ENCODE peak calls at places on chromosomes 13 and 19, in five cellular contexts. Y, B, W, I and N are unnamed samples. For H4K20me1, the result is how much of the 10 kb centered on the place peaks cover.

GRCh38 chr13:78736142-78736541 is 77.2 kb upstream of the OBI1 start:
- DNase-seq in Y (no peak), B (no peak), W (peak), I (no peak), N (no peak)

GRCh38 chr19:30671622-30672051 is 299.5 kb downstream of the ZNF536 start:
- DNase-seq in Y (no peak), B (no peak), W (no peak), I (no peak), N (no peak)

GRCh38 chr13:24348797-24349515 is 39.6 kb downstream of the C1QTNF9 start:
- DNase-seq in Y (no peak), B (peak), W (no peak), I (no peak), N (no peak)

GRCh38 chr13:96958286-96958891 is 35.9 kb downstream of the OXGR1 start:
- DNase-seq in Y (peak), B (peak), W (peak), I (peak), N (peak)

GRCh38 chr19:18117692-18118378 is 20.3 kb downstream of the MAST3 start:
- DNase-seq in Y (peak), B (peak), W (peak), I (peak), N (peak)

GRCh38 chr13:93230466-93230865 is 3.9 kb downstream of the GPC6 start:
- DNase-seq in Y (no peak), B (peak), W (peak), I (no peak), N (no peak)

GRCh38 chr19:53903055-53903680 is 5.9 kb upstream of the CACNG7 start:
- DNase-seq in Y (peak), B (peak), W (peak), I (peak), N (peak)

GRCh38 chr13:113390874-113391497 is 27.1 kb upstream of the GRTP1 start:
- DNase-seq in Y (no peak), B (no peak), W (peak), I (no peak), N (no peak)

GRCh38 chr13:51619614-51620013 is 35.4 kb downstream of the WDFY2 start:
- DNase-seq in Y (no peak), B (no peak), W (peak), I (no peak), N (no peak)

GRCh38 chr19:17841810-17842662 is 5.7 kb downstream of the JAK3 start:
- DNase-seq in Y (peak), B (peak), W (peak), I (peak), N (no peak)

GRCh38 chr19:47019431-47020041 is at the start of gene NPAS1:
- DNase-seq in Y (peak), B (peak), W (no peak), I (no peak), N (no peak)

GRCh38 chr19:15199652-15200574 is 882 bp downstream of the NOTCH3 start:
- DNase-seq in Y (peak), B (peak), W (peak), I (no peak), N (no peak)

GRCh38 chr19:6733338-6734095 is 3.9 kb downstream of the GPR108 start:
- DNase-seq in Y (no peak), B (no peak), W (no peak), I (peak), N (no peak)

GRCh38 chr19:11017275-11018035 is 56.6 kb downstream of the SMARCA4 start:
- DNase-seq in Y (no peak), B (no peak), W (no peak), I (no peak), N (no peak)

GRCh38 chr19:41700381-41701195 is 7.8 kb upstream of the CEACAM5 start:
- DNase-seq in Y (no peak), B (no peak), W (no peak), I (no peak), N (no peak)

GRCh38 chr19:6414793-6415591 is 9.6 kb downstream of the KHSRP start:
- DNase-seq in Y (no peak), B (no peak), W (no peak), I (no peak), N (no peak)

GRCh38 chr13:108426893-108427292 is 157.4 kb downstream of the TNFSF13B start:
- DNase-seq in Y (no peak), B (no peak), W (no peak), I (no peak), N (no peak)

GRCh38 chr13:106455777-106456176 is 79.7 kb downstream of the EFNB2 start:
- DNase-seq in Y (no peak), B (no peak), W (peak), I (no peak), N (no peak)

GRCh38 chr19:47111081-47111589 is 2.4 kb downstream of the ZC3H4 start:
- DNase-seq in Y (peak), B (no peak), W (no peak), I (peak), N (peak)

GRCh38 chr13:110944121-110944967 is 29.5 kb upstream of the ANKRD10 start:
- DNase-seq in Y (peak), B (peak), W (peak), I (peak), N (peak)

GRCh38 chr13:41554180-41554579 is 96.8 kb downstream of the RGCC start:
- DNase-seq in Y (no peak), B (no peak), W (no peak), I (peak), N (no peak)

GRCh38 chr13:77056382-77056781 is 29.4 kb upstream of the FBXL3 start:
- DNase-seq in Y (no peak), B (no peak), W (no peak), I (no peak), N (no peak)

GRCh38 chr13:21478881-21479808 is 20.0 kb upstream of the ZDHHC20 start:
- DNase-seq in Y (peak), B (peak), W (peak), I (peak), N (peak)

GRCh38 chr13:24220086-24220703 is 59.7 kb downstream of the SPATA13 start:
- DNase-seq in Y (peak), B (peak), W (peak), I (peak), N (peak)

GRCh38 chr19:58572818-58573657 is at the start of gene MZF1:
- DNase-seq in Y (peak), B (peak), W (peak), I (peak), N (peak)

GRCh38 chr13:26280295-26280694 is 26.4 kb downstream of the CDK8 start:
- DNase-seq in Y (no peak), B (no peak), W (peak), I (no peak), N (no peak)

GRCh38 chr19:8585057-8585893 is 8.0 kb upstream of the MYO1F start:
- DNase-seq in Y (no peak), B (no peak), W (no peak), I (no peak), N (no peak)

GRCh38 chr19:5477451-5478215 is 22.4 kb downstream of the ZNRF4 start:
- DNase-seq in Y (no peak), B (no peak), W (no peak), I (no peak), N (no peak)

GRCh38 chr13:110168999-110169933 is 137.7 kb downstream of the COL4A1 start:
- DNase-seq in Y (no peak), B (peak), W (no peak), I (no peak), N (no peak)

GRCh38 chr13:34435338-34435737 is 506.7 kb upstream of the NBEA start:
- DNase-seq in Y (no peak), B (no peak), W (peak), I (no peak), N (no peak)

GRCh38 chr13:29613101-29613500 is 17.6 kb upstream of the SLC7A1 start:
- DNase-seq in Y (no peak), B (no peak), W (no peak), I (no peak), N (no peak)

GRCh38 chr19:53881482-53882390 is at the start of gene PRKCG:
- DNase-seq in Y (peak), B (peak), W (no peak), I (no peak), N (no peak)

GRCh38 chr19:17926044-17926443 is 6.8 kb upstream of the CCDC124 start:
- DNase-seq in Y (no peak), B (no peak), W (no peak), I (no peak), N (no peak)

GRCh38 chr19:18044825-18045304 is 36.9 kb downstream of the ARRDC2 start:
- DNase-seq in Y (peak), B (peak), W (peak), I (peak), N (peak)

GRCh38 chr19:19582471-19582870 is 36.0 kb downstream of the PBX4 start:
- DNase-seq in Y (no peak), B (no peak), W (no peak), I (no peak), N (no peak)

GRCh38 chr13:94535775-94536174 is 56.3 kb upstream of the DCT start:
- DNase-seq in Y (no peak), B (no peak), W (no peak), I (no peak), N (no peak)

GRCh38 chr13:111973186-111974064 is 93.5 kb upstream of the SOX1 start:
- DNase-seq in Y (peak), B (no peak), W (no peak), I (no peak), N (no peak)

GRCh38 chr13:111975539-111976473 is 91.1 kb upstream of the SOX1 start:
- DNase-seq in Y (no peak), B (no peak), W (no peak), I (no peak), N (no peak)

GRCh38 chr13:111972261-111972780 is 94.6 kb upstream of the SOX1 start:
- DNase-seq in Y (peak), B (no peak), W (no peak), I (no peak), N (no peak)

GRCh38 chr13:111976474-111977183 is 90.3 kb upstream of the SOX1 start:
- DNase-seq in Y (no peak), B (no peak), W (no peak), I (no peak), N (no peak)

DNA sequence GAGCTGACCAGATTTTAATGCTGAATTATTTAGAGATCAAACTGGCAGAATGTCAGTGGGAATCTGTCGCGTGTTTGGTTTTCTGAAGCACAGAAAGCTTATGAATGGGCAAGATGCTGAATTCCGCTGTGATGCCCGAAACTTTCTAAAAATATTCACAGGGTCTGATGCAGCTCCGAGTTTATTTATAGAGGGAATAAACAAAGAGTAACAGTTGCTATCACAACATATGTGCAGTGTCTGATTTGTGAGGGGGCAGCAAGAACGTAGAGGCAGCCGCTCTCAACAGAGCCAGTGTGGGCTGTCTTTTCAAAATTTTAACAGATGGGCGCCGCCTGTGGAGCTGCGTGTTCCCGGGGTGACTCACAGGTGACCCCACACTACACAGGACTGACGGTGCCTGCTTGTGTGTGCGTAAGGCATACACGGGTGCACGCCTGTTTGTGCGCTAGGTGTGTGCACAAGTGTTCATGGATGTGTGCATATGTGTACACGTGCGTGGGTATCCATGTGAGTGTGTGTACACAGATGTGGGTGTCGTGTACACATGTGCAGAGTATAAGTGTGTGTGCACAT is 92.8 kb upstream of the SOX1 start:
- DNase-seq in Y (no peak), B (no peak), W (no peak), I (no peak), N (no peak)
- H2AFZ ChIP-seq in Y (no peak), B (no peak), W (no peak), I (no peak), N (no peak)

DNA sequence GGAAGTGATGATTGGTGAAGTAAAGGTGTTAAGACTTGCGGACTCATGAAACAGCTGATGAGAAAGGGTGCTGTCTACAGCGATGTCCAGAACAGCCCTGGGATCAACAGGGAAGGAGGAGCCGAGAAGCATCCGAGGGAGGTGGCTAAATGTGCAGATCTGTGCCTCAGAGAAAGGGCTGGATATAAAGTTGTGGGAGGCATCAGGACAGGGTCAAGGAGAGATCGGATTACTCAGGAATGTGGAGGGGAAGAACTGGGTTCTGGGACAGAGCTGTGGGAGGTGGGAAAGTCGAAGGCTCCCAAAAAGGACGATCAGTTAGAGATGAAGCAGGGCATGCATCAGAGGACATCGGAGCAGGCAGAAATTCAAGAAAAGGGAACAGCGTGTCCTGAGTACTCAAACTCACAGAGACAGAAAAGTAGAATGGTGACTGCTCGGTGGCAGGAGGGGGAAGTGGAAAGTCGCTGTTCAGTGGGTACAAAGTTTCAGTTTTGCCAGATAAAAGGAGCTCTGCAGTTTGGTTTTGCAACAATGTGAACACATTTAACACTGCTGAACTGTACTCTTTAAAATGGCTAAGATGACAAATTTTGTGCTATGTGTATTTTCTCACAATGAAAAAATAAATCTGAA is 1.9 kb downstream of the SIGLEC14 start:
- DNase-seq in Y (no peak), B (no peak), W (no peak), I (no peak), N (no peak)
- H4K20me1 ChIP-seq in Y (under half), B (under half), W (under half), I (under half), N (under half)

DNA sequence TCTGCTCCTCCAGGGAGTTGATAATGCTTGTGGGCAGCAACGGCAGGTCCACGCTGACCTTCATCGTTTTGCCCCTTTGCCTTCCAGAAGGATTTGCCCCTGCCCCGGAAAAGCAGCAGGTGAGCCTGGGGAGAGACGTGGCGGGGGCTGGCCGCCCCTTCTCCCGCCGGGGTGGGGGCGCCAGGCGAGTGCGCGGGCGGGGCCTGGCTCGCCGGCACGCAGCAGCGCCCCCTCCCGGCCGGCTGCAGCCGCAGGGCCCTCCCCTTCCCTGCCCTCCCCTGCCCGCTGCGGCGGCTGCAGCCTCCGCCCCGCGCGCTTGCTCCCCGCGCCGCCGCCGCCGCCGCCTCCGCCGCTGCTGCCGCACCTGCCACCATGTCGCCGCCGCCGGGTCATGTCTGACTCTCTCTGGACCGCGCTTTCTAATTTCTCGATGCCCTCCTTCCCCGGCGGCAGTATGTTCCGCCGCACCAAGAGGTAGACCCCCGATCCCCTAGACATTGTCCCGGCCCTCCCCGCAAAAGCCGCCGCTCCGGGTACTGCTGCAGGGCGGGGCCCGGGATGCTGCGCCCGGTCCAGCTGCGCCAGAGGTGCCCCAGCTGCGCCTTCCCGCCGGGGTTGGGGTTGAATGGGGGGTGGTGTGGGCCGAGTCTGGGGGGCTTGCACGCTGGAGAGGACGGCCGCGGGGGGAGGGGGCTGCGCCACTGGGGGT is at the start of gene MAST1:
- DNase-seq in Y (peak), B (peak), W (no peak), I (peak), N (peak)
- TF ChIP-seq CTCF in Y (peak), B (peak), W (no peak), I (peak), N (peak)

GRCh38 chr13:68261105-68261504 is 1031.0 kb upstream of the PCDH9 start:
- DNase-seq in Y (peak), B (no peak), W (no peak), I (no peak), N (no peak)

GRCh38 chr13:68254151-68254550 is 1024.0 kb upstream of the PCDH9 start:
- DNase-seq in Y (no peak), B (no peak), W (peak), I (no peak), N (no peak)

DNA sequence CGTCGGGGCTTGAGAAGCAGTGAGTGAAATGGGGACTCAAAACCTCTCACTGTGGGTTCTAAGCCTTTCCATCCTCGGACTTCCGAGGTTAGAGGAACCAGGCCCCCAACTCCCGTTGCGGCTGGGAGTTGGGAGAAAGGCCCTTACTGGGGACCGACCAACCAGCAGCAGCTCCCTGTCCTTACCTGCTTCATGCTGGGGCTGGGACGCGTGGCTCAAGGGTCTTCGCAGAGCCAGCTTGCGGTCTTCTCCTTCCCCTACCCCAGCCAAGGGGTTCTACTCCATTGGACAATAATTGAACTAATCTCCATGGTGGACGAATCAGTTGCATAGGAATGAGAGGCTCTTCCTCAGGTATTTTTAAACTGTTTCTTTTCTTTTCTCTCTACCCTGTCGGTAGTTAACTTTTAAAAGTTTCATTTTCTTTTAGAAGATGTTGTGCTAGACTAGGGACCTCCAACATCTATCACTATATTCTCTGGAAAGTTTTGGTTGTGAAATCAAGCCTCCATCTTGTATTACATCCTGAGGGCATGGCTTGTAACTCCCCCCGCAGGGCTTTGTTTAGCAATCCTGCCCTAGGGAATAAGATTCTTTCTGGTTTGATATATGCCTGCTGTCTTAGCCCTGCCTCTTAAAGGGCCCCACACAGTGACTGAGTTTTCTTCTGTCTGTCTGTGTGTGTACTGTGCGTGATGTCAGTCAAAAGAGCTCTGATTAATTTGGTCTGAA is 1027.1 kb upstream of the PCDH9 start:
- DNase-seq in Y (no peak), B (no peak), W (no peak), I (no peak), N (no peak)
- H2AFZ ChIP-seq in Y (peak), B (no peak), W (no peak), I (no peak), N (no peak)

DNA sequence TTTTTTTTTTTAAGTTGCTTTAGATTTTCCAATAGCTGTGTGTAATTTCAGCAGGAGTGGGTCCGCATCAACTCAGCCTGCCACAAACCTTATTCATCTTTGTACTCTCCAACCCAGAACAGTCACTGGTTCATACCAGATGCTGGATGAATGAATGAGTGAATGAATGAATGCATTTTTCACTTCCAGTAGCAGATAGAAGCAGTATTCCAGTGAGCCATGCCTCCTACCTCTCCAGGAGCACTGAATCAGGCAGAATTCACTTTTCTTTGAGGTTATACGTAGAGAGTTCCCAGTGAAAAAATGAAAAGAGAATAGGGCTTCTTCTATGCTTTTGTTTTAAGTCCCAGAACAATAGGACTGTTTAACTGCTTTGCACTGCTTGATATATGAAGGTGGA is 221.1 kb downstream of the TM9SF2 start:
- DNase-seq in Y (no peak), B (no peak), W (no peak), I (no peak), N (no peak)
- H4K20me1 ChIP-seq in Y (under half), B (under half), W (under half), I (under half), N (under half)

DNA sequence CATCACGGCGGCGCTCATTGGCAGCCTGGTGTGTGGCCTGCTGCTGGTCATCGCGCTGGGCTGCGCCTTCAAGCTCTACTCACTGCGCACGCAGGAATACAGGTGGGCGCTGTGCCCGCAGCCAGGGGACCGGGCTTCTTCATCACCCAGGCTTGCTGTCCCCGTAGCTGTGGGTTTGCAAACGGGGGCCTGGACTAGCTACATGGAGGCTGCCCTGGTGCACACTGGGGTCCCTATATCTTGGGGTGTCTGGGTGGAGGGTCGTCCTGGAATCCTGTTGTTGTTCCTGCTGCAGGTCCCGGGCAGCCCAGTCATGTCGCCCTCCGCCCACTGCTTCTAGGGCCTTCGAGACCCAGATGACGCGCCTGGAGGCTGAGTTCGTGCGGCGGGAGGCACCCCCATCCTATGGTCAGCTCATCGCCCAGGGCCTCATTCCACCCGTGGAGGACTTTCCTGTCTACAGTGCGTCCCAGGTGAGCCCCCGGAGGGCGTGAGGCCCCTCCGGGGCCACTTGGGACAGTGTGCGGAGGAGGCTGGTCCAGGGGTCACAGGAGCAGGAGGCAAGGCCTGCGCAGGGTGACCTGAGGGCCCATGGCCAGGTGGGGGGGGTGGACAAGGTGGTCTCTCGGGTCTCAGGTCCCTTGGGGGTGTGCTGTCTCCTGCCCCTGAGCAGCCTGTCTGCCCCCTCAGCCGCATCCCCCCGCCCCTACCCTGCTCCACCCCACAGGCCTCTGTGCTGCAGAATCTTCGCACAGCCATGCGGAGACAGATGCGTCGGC is 12.3 kb downstream of the LRP3 start:
- DNase-seq in Y (no peak), B (no peak), W (no peak), I (no peak), N (no peak)
- TF ChIP-seq CTCF in Y (no peak), B (no peak), W (no peak), I (no peak), N (no peak)